ENCODE peak calls at places on chromosomes 6 and 20, in ten cellular contexts. U is stomach, L is spleen, N is adrenal gland, O is K562, M is breast epithelium, P is tibial nerve, K is Peyer's patch, B is H1, W is endothelial cell of umbilical vein. X is an unnamed sample.

GRCh38 chr20:40562031-40562430 is 127.0 kb downstream of the MAFB start:
- DNase-seq in P (no peak), O (no peak), B (no peak), K (no peak), W (no peak), N (peak), L (no peak), U (no peak), M (no peak), X (no peak)

GRCh38 chr6:139568956-139569538 is 194.6 kb upstream of the CITED2 start:
- DNase-seq in B (no peak), K (no peak), N (no peak), W (peak), P (no peak), U (no peak), M (no peak), L (no peak), O (no peak), X (no peak)

GRCh38 chr6:19303381-19303780 is 533.8 kb upstream of the ID4 start:
- DNase-seq in W (no peak), B (no peak), L (no peak), M (no peak), N (no peak), U (peak), K (no peak), P (no peak), O (no peak), X (no peak)

GRCh38 chr20:42492998-42493397 is 696.7 kb downstream of the PTPRT start:
- DNase-seq in N (no peak), W (no peak), M (no peak), L (no peak), O (no peak), P (no peak), B (no peak), K (no peak), U (no peak), X (no peak)

GRCh38 chr6:131946404-131946991 is 4.7 kb downstream of the CCN2 start:
- DNase-seq in W (no peak), M (no peak), N (no peak), B (no peak), U (no peak), P (no peak), L (no peak), O (no peak), K (no peak), X (no peak)

GRCh38 chr20:653590-654426 is 808 bp upstream of the SRXN1 start:
- DNase-seq in W (no peak), N (peak), U (no peak), K (no peak), L (no peak), M (no peak), P (no peak), O (peak), B (no peak), X (no peak)

GRCh38 chr20:58229198-58229802 is 847 bp upstream of the ANKRD60 start:
- DNase-seq in P (no peak), K (no peak), O (no peak), U (no peak), M (no peak), W (no peak), L (no peak), B (no peak), N (peak), X (peak)

GRCh38 chr6:163835772-163836171 is 421.3 kb downstream of the QKI start:
- DNase-seq in P (no peak), B (no peak), U (no peak), M (no peak), W (no peak), O (no peak), N (no peak), K (no peak), L (no peak), X (peak)

GRCh38 chr20:46399401-46399800 is 7.0 kb downstream of the ELMO2 start:
- DNase-seq in P (no peak), O (no peak), U (no peak), M (no peak), K (no peak), L (no peak), W (no peak), B (no peak), N (no peak), X (no peak)

GRCh38 chr20:44732327-44732726 is 13.3 kb upstream of the KCNK15 start:
- DNase-seq in P (no peak), W (no peak), L (no peak), U (no peak), B (no peak), K (no peak), M (no peak), N (no peak), O (no peak), X (no peak)

GRCh38 chr6:4804095-4804494 is 27.9 kb downstream of the CDYL start:
- DNase-seq in M (no peak), U (no peak), W (no peak), N (no peak), K (no peak), B (no peak), P (no peak), O (no peak), L (no peak), X (no peak)

GRCh38 chr6:10248378-10248843 is 166.5 kb downstream of the TFAP2A start:
- DNase-seq in N (no peak), U (no peak), M (no peak), K (no peak), B (no peak), L (no peak), O (no peak), W (no peak), P (no peak), X (no peak)

GRCh38 chr6:46199387-46199786 is 28.6 kb upstream of the ENPP5 start:
- DNase-seq in B (no peak), M (no peak), P (no peak), L (no peak), O (no peak), N (peak), W (no peak), K (no peak), U (no peak), X (no peak)

GRCh38 chr6:33761922-33762629 is 15.4 kb upstream of the IP6K3 start:
- DNase-seq in W (peak), M (peak), N (peak), L (peak), P (no peak), O (peak), B (no peak), U (peak), K (peak), X (no peak)

GRCh38 chr20:14777571-14777970 is 440.2 kb upstream of the FLRT3 start:
- DNase-seq in M (no peak), W (no peak), L (no peak), N (no peak), K (no peak), B (no peak), O (no peak), P (no peak), U (no peak), X (no peak)

GRCh38 chr6:107405002-107405401 is 54.4 kb downstream of the PDSS2 start:
- DNase-seq in U (no peak), W (no peak), O (no peak), M (no peak), B (no peak), P (no peak), L (no peak), K (no peak), N (no peak), X (no peak)

GRCh38 chr20:62647521-62648317 is 5.4 kb downstream of the SLCO4A1 start:
- DNase-seq in M (no peak), B (no peak), N (peak), U (peak), L (no peak), P (peak), K (no peak), O (no peak), W (no peak), X (no peak)

GRCh38 chr20:5056801-5057599 is 55.7 kb upstream of the SLC23A2 start:
- DNase-seq in K (no peak), O (peak), B (no peak), M (no peak), U (peak), L (peak), P (peak), N (peak), W (peak), X (peak)

GRCh38 chr6:3762852-3763251 is 11.3 kb upstream of the PXDC1 start:
- DNase-seq in M (no peak), N (no peak), U (no peak), P (no peak), W (no peak), K (no peak), L (no peak), O (no peak), B (no peak), X (no peak)

GRCh38 chr20:5886788-5887187 is 63.5 kb downstream of the TRMT6 start:
- DNase-seq in M (no peak), N (peak), P (no peak), U (no peak), K (no peak), W (no peak), O (no peak), B (no peak), L (no peak), X (no peak)

GRCh38 chr6:14059791-14060436 is 57.7 kb upstream of the CD83 start:
- DNase-seq in U (peak), W (no peak), N (peak), K (peak), B (no peak), M (peak), O (no peak), L (no peak), P (no peak), X (no peak)

GRCh38 chr6:131116755-131117360 is 18.4 kb upstream of the AKAP7 start:
- DNase-seq in M (no peak), K (no peak), B (no peak), P (peak), O (peak), U (no peak), W (peak), N (no peak), L (no peak), X (no peak)

GRCh38 chr20:46388945-46389344 is 17.5 kb downstream of the ELMO2 start:
- DNase-seq in P (no peak), U (no peak), O (no peak), W (no peak), B (no peak), M (no peak), K (no peak), N (peak), L (no peak), X (no peak)

GRCh38 chr6:52834481-52834880 is 6.1 kb downstream of the GSTA5 start:
- DNase-seq in N (no peak), L (no peak), K (no peak), U (no peak), M (no peak), W (no peak), P (no peak), B (no peak), O (no peak), X (no peak)

GRCh38 chr6:116468293-116468692 is 7.1 kb downstream of the CALHM6 start:
- DNase-seq in L (no peak), O (no peak), M (no peak), W (no peak), B (no peak), P (no peak), N (no peak), U (no peak), K (no peak), X (no peak)

GRCh38 chr6:112010328-112010727 is 43.6 kb upstream of the CCN6 start:
- DNase-seq in P (no peak), M (no peak), N (no peak), O (no peak), W (no peak), K (no peak), B (no peak), U (no peak), L (no peak), X (no peak)

GRCh38 chr20:10536531-10536930 is 101.4 kb downstream of the SLX4IP start:
- DNase-seq in W (peak), B (peak), N (peak), L (no peak), K (no peak), M (peak), O (no peak), P (no peak), U (peak), X (no peak)

GRCh38 chr6:16591681-16592549 is 169.3 kb downstream of the ATXN1 start:
- DNase-seq in N (no peak), B (no peak), O (no peak), W (no peak), P (no peak), M (no peak), K (no peak), U (no peak), L (no peak), X (no peak)
- H3K4me3 ChIP-seq in N (no peak), B (no peak), O (no peak), W (no peak), P (no peak), M (no peak), K (no peak), U (no peak), L (no peak), X (no peak)

DNA sequence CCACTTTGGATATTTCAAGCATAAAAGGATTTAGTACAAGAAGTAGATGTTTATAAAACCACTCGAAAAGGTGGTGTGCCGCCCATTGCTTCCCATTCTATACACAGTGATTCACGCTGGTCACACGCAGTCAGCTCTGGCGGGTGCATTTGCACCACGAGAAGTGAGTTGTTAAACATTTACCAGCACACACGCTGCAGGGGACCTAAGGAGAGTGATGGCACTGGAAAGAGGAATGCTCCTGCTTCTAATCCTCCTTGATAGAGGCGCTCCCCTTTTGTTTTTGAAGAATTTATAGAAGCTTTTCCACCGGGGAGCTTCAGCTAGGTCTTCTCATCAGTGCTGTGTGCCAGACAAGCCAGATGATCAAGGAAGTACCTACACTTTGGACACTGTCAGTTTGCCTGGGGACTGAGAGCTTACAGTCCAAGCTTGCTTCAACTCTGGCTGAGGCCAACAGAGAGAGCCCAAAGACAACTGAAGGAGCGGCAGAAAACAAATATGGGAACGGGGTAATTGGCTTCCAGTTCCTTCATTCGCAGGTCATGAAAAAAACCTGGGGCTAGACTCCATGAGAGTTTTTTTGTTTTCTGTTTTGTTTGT is 31.2 kb downstream of the MUC22 start:
- DNase-seq in M (no peak), W (no peak), P (no peak), L (no peak), N (no peak), K (no peak), U (peak), O (no peak), B (no peak), X (no peak)
- TF ChIP-seq POLR2A in M (no peak), W (no peak), P (no peak), L (no peak), N (no peak), K (no peak), U (no peak), O (no peak), B (no peak), X (no peak)

DNA sequence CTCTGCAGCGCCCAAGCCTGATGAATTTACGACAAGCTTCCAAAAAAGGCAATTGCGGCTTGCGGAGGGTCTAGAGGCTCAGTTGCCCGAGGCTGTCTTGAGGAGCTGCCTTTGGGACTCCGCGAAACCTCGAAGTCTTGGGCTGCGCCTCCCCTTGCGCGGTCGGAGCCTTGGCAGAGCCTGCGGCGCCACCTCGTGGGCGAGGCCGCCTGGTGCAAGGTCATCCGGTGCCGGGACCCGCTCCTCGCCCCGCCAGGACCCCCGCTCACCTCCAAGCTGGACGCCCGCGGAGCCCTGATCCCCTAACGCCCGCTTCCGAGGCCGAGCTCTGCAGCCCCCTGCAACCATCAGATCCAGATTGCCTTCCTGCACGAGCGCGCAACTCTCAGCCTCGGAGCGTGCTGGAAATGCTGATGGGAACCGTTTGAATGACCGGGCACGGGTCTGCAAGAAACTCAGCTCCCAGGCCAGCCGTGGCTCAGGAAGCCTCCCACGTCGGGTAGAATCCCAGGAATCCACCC is 14.9 kb upstream of the FAM210B start:
- DNase-seq in P (no peak), W (peak), O (peak), N (peak), M (no peak), L (peak), B (peak), U (peak), K (peak), X (no peak)
- TF ChIP-seq CTCF in P (peak), W (peak), O (peak), N (peak), M (peak), L (peak), B (peak), U (peak), K (peak), X (no peak)

GRCh38 chr6:135048915-135049314 is 5.7 kb downstream of the HBS1L start:
- DNase-seq in W (no peak), M (no peak), B (no peak), L (no peak), U (no peak), N (no peak), K (no peak), O (no peak), P (no peak), X (no peak)
- H3K4me3 ChIP-seq in W (no peak), M (no peak), B (no peak), L (no peak), U (no peak), N (no peak), K (no peak), O (no peak), P (no peak), X (no peak)

DNA sequence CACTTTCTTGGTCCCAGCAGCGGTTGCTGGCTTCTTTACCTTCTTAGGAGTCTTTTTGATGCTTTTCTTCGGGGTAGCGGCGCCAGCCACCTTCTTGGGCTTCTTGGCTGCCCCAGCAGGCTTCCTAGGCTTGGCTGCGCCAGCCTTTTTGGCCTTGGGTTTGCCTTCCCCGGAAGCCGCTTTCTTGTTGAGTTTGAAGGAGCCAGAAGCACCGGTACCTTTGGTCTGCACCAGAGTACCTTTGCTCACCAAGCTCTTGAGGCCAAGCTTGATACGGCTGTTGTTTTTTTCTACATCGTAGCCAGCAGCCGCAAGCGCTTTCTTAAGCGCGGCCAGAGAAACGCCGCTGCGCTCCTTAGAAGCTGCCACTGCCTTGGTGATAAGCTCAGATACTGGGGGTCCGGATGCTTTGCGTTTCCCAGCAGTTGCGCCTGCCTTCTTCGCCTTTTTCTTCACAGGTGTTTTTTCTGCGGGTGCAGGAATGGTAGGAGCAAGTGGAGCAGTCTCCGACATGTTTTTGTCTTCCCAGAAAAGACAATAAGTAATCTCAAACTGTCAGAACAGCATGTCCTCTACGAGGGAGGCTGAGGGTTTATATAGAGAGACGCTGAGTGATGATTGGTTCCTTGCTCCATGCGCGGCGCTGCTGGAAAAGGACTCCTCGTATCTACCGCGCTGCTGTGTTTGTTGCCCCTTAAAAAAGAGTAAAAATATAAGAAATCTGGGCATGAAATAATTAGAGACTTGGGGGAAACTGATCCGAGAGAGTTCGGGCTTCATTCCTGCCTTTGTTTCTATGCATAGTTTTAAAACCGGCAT is 130.4 kb upstream of the BTN3A2 start:
- DNase-seq in M (peak), K (peak), N (peak), P (peak), L (peak), U (peak), O (peak), B (no peak), W (peak), X (no peak)
- TF ChIP-seq POLR2A in M (peak), K (peak), N (peak), P (peak), L (peak), U (no peak), O (peak), B (peak), W (peak), X (peak)

GRCh38 chr6:87029711-87030314 is 65.1 kb downstream of the CGA start:
- DNase-seq in U (no peak), M (no peak), O (peak), P (peak), K (no peak), N (no peak), B (no peak), W (peak), L (no peak), X (no peak)
- TF ChIP-seq CTCF in U (peak), M (no peak), O (peak), P (no peak), K (peak), N (peak), B (peak), W (peak), L (peak), X (no peak)

DNA sequence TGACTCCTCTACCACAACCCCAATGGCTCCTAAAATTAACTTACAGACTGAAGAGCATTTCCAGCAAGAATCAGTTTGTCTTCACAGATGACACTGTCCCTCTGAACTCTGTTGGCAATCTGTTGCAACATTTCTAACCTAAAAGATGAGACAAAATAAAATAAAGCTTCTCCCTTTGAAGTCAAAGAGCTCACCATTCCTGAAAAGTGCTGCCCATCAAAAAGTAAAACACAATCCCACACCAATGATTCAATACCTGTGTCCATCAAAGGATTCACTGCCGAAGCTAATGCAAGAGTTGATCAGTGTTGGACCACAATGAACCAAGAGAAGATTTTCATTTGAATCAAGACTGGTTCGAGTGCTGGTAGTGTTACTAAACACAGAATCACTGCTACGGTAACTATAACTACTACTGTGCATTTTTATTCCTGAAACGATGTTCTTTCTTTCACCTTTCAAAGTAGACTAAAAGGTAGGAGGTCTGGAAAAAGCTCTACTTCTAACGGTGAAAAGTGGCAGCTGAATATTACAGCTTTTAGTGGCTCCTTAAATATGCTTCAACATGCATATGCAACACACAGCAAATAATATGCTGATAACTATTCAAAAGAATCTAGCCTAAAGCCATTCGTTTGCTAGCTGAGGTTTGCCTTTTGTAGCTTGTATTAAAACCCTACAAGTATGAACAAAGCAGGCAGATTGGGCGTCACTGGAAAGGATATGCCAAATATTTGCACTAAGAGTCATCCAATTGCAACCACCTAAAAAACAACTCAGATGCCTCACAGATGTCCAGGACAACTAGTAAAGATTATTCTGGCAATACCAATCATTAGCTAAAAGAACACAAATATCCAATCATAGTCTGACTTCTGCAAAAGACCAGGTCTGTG is at the start of gene DST:
- DNase-seq in P (peak), L (no peak), W (peak), O (no peak), M (peak), N (no peak), U (no peak), B (no peak), K (no peak), X (no peak)
- H3K4me3 ChIP-seq in P (no peak), L (no peak), W (no peak), O (no peak), M (no peak), N (no peak), U (no peak), B (no peak), K (no peak), X (no peak)